ENCODE peak calls at places on chromosomes 5 and 9, in nine cellular contexts. M is trophoblast cell, K is neuronal stem cell, W is H9, G is HCT116, E is endodermal cell, C is DND-41, Q is astrocyte, T is neural progenitor cell. Y is an unnamed sample.

GRCh38 chr9:114417511-114417910 is 29.7 kb upstream of the AKNA start:
- DNase-seq in M (no peak), K (no peak), W (no peak), G (no peak), E (no peak), C (no peak), Q (peak), T (no peak), Y (no peak)

GRCh38 chr5:75601567-75601966 is 9.7 kb upstream of the ANKDD1B start:
- DNase-seq in M (no peak), K (no peak), W (no peak), G (no peak), E (no peak), C (no peak), Q (no peak), T (no peak), Y (no peak)

GRCh38 chr5:163735069-163735468 is 229.7 kb downstream of the MAT2B start:
- DNase-seq in M (no peak), K (no peak), W (no peak), G (no peak), E (no peak), C (no peak), Q (no peak), T (no peak), Y (no peak)

GRCh38 chr9:2363138-2363745 is 258.3 kb upstream of the VLDLR start:
- DNase-seq in M (no peak), K (no peak), W (no peak), G (no peak), E (no peak), C (no peak), Q (no peak), T (no peak), Y (no peak)

GRCh38 chr9:73911814-73912213 is 585.3 kb upstream of the RORB start:
- DNase-seq in M (no peak), K (no peak), W (no peak), G (no peak), E (no peak), C (no peak), Q (no peak), T (no peak), Y (no peak)

GRCh38 chr5:141825836-141826560 is 52.2 kb downstream of the PCDH1 start:
- DNase-seq in M (no peak), K (no peak), W (peak), G (no peak), E (peak), C (no peak), Q (no peak), T (peak), Y (peak)

GRCh38 chr9:114489928-114490327 is 15.3 kb downstream of the WHRN start:
- DNase-seq in M (no peak), K (no peak), W (no peak), G (no peak), E (no peak), C (no peak), Q (no peak), T (no peak), Y (no peak)

GRCh38 chr5:115873392-115873791 is 31.7 kb downstream of the AP3S1 start:
- DNase-seq in M (no peak), K (no peak), W (no peak), G (no peak), E (no peak), C (no peak), Q (peak), T (no peak), Y (no peak)

GRCh38 chr5:78667461-78668103 is 19.0 kb upstream of the LHFPL2 start:
- DNase-seq in M (no peak), K (no peak), W (no peak), G (no peak), E (no peak), C (no peak), Q (peak), T (no peak), Y (no peak)

GRCh38 chr5:157750320-157750719 is 6.8 kb downstream of the LSM11 start:
- DNase-seq in M (no peak), K (no peak), W (no peak), G (no peak), E (no peak), C (no peak), Q (peak), T (no peak), Y (no peak)

GRCh38 chr5:123880875-123881274 is 368.9 kb downstream of the CSNK1G3 start:
- DNase-seq in M (no peak), K (no peak), W (no peak), G (no peak), E (no peak), C (no peak), Q (no peak), T (no peak), Y (no peak)

DNA sequence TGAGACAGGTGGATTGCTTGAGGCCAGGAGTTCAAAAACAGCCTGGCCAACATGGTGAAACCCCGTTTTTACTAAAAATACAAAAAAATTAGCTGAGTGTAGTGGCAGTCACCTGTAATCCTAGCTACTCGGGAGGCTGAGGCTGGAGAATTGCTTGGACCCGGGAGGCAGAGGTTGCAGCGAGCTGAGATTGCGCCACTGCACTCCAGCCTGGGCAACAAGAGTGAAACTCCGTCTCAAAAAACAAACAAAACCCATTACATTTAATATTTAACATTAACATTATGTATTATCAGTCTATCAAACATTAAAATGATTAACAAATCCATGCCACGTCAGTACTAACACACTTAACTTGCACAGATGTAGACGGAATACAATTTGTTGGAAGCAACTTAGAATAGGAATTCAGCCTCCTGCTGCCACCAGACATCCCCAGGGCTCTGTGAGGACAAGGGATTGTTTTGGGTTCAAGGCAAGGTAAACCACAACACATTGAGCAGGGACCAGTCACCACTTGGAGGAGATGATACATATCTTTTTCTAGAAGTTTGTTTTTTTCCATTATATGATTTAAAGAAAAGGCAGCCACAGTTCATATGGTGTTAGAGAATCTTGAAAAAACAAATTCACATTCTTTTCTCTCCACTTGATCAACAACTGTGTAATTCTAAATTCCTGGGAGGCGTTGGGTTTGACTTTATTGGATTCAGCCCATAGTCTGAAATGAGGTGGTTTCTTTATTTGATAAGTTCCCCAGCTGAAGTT is 104.1 kb upstream of the BASP1 start:
- DNase-seq in M (no peak), K (no peak), W (no peak), G (no peak), E (no peak), C (no peak), Q (peak), T (no peak), Y (no peak)
- H3K9ac ChIP-seq in M (no peak), K (no peak), W (no peak), G (no peak), E (no peak), C (no peak), Q (peak), T (no peak), Y (no peak)

DNA sequence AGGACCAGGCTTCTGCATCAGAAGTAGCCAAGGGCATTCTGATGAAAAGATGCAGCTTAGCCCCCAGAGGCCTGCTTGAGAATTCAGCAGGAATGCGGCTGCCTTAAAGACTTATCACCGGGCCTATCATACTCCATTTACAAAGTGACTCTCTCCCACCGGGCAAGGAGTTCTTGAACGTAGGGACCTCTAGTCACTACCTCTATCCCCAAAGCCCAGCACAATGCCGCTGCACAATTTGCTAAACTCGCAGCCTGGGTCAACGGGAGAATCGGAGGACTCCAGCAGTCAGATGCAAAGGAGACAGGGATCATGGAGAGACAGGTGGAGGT is 663 bp downstream of the PDCL start:
- DNase-seq in M (no peak), K (no peak), W (no peak), G (no peak), E (peak), C (no peak), Q (peak), T (peak), Y (peak)
- H3K9ac ChIP-seq in M (peak), K (peak), W (peak), G (peak), E (peak), C (peak), Q (peak), T (peak), Y (peak)

GRCh38 chr5:6703791-6704190 is 9.4 kb upstream of the TENT4A start:
- DNase-seq in M (no peak), K (no peak), W (no peak), G (no peak), E (no peak), C (no peak), Q (peak), T (no peak), Y (no peak)
- H3K9ac ChIP-seq in M (no peak), K (no peak), W (no peak), G (peak), E (no peak), C (no peak), Q (peak), T (no peak), Y (no peak)

DNA sequence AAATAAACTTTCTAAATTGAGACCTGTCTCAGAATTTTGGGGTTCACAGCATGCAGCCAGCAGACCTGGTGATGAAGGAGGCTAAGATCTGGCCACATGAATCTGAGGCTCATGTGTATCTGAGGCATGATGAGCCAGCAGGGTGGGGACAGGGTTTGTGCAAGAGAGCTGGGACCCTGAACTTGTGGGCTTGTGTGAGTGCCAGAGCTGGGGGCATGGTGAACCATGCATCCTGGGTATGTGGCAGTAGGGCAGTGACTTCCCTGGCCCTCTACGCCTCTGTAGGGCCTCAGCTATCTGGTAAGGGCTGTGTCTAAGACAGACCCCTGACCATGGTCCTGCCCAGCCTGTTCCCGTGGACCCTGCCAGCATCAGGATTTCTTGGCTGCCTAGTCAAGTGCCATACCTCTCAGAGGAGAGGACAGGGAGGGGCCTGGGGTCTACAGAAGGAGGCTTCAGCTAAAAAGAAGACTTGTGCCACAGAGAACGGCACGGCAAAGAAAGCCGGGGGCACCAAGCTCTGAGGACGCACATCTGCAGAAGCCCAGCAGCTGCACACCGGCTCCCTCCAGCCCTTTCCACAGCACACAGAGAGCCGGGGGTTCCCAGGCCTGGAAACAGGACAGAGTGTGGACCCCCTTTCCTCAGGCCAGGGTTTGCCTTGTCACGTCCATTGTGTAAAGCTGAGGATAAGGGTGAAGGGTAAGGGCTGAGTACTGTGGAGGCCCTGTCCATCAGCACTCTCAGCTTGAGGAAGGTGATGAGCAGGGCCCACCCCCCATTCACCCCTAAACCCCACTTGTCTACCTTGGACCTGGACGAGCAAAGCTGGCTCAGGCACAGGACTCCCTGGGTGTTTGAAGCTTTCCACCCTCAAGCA is 130.1 kb downstream of the MRPL36 start:
- DNase-seq in M (no peak), K (no peak), W (no peak), G (no peak), E (no peak), C (no peak), Q (no peak), T (no peak), Y (no peak)
- H3K9ac ChIP-seq in M (no peak), K (no peak), W (no peak), G (no peak), E (no peak), C (no peak), Q (no peak), T (no peak), Y (no peak)

DNA sequence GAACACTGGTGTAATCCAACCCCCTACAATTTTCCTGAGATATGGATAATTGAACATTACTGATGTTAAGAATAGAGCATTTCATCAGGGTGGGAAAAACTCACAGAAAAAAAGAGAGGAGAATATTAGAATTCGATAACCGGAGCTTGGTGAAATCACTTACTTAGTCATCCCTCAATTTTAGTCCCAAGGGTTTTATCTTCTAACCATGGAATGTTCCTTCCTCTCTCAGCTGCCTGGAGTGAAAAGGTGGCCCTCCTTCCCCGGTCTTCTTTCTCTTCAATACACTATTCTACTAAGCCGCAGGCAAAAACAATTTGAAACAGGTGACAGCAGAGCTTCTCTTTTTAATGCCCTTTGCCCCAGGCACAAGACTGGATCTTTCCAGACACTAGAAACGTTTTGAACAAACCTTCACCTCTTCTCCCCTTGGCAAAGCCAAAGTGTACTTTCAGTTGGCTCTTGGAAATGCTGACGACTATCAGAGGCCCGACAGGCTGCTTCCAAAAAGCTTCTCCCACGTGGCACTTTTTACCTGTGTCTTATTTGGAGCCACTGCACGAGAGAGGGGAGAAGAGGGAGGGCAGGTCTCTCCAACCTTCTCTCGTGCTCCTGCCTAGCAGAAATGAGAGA is 543.9 kb downstream of the TLE1 start:
- DNase-seq in M (no peak), K (no peak), W (no peak), G (no peak), E (no peak), C (no peak), Q (peak), T (no peak), Y (no peak)
- H3K9ac ChIP-seq in M (no peak), K (no peak), W (no peak), G (no peak), E (no peak), C (no peak), Q (no peak), T (no peak), Y (no peak)

DNA sequence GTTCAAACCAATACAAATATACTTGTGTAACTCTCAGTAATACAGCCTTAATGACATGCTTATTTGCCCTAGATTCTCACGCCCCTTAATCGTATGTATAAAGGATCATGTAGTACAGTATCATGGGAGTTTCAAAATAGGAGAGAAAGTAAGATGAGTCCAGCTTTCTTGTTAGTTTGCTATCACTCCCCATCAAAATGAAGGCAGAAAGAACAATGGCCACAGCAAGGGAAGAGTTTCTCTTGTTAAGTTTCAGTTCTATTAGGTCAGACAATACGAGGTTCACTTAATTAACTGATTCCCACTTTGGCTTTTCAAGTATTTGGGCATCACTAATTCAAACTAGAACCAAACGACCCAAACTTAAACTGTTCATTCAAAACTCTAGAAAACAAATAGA is 55.4 kb downstream of the CDC14B start:
- DNase-seq in M (no peak), K (no peak), W (no peak), G (no peak), E (no peak), C (no peak), Q (no peak), T (no peak), Y (no peak)
- H3K9ac ChIP-seq in M (no peak), K (no peak), W (no peak), G (no peak), E (no peak), C (no peak), Q (no peak), T (no peak), Y (no peak)

Y was measured in Karpas-422.